ENCODE peak calls at places on chromosome 17, in eight cellular contexts. A, O, R, P, E, J, L and F are unnamed samples.

GRCh38 chr17:76428511-76428910 is 24.4 kb downstream of the UBE2O start:
- DNase-seq in A (no peak), O (no peak), R (no peak), P (no peak), E (no peak), J (peak; percentile 37), L (no peak), F (no peak)

GRCh38 chr17:74825003-74825627 is 34.6 kb downstream of the GRIN2C start:
- DNase-seq in A (no peak), O (no peak), R (no peak), P (no peak), E (no peak), J (no peak), L (peak; percentile 80), F (no peak)

GRCh38 chr17:57114085-57114673 is 29.1 kb downstream of the AKAP1 start:
- DNase-seq in A (no peak), O (no peak), R (peak; percentile 63), P (peak; percentile 57), E (peak; percentile 82), J (peak; percentile 40), L (peak; percentile 27), F (peak; percentile 3)

GRCh38 chr17:29384901-29385300 is 5.3 kb upstream of the TAOK1 start:
- DNase-seq in A (no peak), O (no peak), R (no peak), P (peak; percentile 66), E (no peak), J (peak; percentile 21), L (peak; percentile 25), F (no peak)

GRCh38 chr17:14307560-14308024 is 6.7 kb downstream of the HS3ST3B1 start:
- DNase-seq in A (no peak), O (no peak), R (no peak), P (no peak), E (no peak), J (peak; percentile 86), L (no peak), F (no peak)

GRCh38 chr17:40097931-40098845 is 2.2 kb downstream of the NR1D1 start:
- DNase-seq in A (no peak), O (peak; percentile 74), R (no peak), P (no peak), E (no peak), J (peak; percentile 69), L (no peak), F (no peak)

GRCh38 chr17:20085283-20085875 is 76.2 kb downstream of the SPECC1 start:
- DNase-seq in A (peak; percentile 95), O (no peak), R (peak; percentile 41), P (no peak), E (no peak), J (no peak), L (no peak), F (no peak)

GRCh38 chr17:13194887-13195286 is 177.1 kb upstream of the ELAC2 start:
- DNase-seq in A (no peak), O (no peak), R (no peak), P (no peak), E (no peak), J (no peak), L (no peak), F (no peak)

GRCh38 chr17:12603566-12603965 is 62.1 kb upstream of the MYOCD start:
- DNase-seq in A (no peak), O (no peak), R (no peak), P (no peak), E (no peak), J (peak; percentile 24), L (no peak), F (no peak)

GRCh38 chr17:78227455-78227916 is 3.9 kb upstream of the TMEM235 start:
- DNase-seq in A (no peak), O (no peak), R (peak; percentile 42), P (no peak), E (no peak), J (no peak), L (peak; percentile 100), F (peak; percentile 56)

GRCh38 chr17:39704821-39705551 is 5.1 kb downstream of the ERBB2 start:
- DNase-seq in A (no peak), O (no peak), R (peak; percentile 49), P (peak; percentile 40), E (no peak), J (peak; percentile 23), L (no peak), F (no peak)

GRCh38 chr17:35373984-35374765 is 754 bp upstream of the SLFN11 start:
- DNase-seq in A (no peak), O (peak; percentile 47), R (peak; percentile 58), P (peak; percentile 38), E (peak; percentile 46), J (peak; percentile 72), L (no peak), F (peak; percentile 35)

GRCh38 chr17:54901230-54901847 is 687 bp downstream of the TOM1L1 start:
- DNase-seq in A (no peak), O (no peak), R (no peak), P (peak; percentile 83), E (no peak), J (peak; percentile 66), L (peak; percentile 54), F (no peak)

GRCh38 chr17:75557075-75557851 is 30.3 kb upstream of the MYO15B start:
- DNase-seq in A (no peak), O (no peak), R (no peak), P (peak; percentile 94), E (no peak), J (peak; percentile 6), L (no peak), F (peak; percentile 78)

GRCh38 chr17:31453896-31454295 is 62.4 kb downstream of the RAB11FIP4 start:
- DNase-seq in A (no peak), O (no peak), R (no peak), P (no peak), E (no peak), J (no peak), L (peak; percentile 44), F (no peak)

GRCh38 chr17:13917635-13918034 is 151.7 kb upstream of the COX10 start:
- DNase-seq in A (no peak), O (no peak), R (no peak), P (no peak), E (no peak), J (no peak), L (no peak), F (no peak)

GRCh38 chr17:31679667-31680066 is 179.4 kb downstream of the COPRS start:
- DNase-seq in A (no peak), O (no peak), R (no peak), P (no peak), E (no peak), J (no peak), L (no peak), F (no peak)

GRCh38 chr17:73048170-73048569 is 44.3 kb downstream of the SLC39A11 start:
- DNase-seq in A (no peak), O (no peak), R (no peak), P (no peak), E (no peak), J (no peak), L (no peak), F (no peak)